ENCODE peak calls at places on chromosomes 5 and 9, in four cellular contexts. T is AG09309, X is HFF-Myc, R is A549. G is an unnamed sample.

GRCh38 chr9:30075022-30075421 is 2309.4 kb upstream of the ACO1 start:
- DNase-seq in T (no peak), R (no peak), X (no peak), G (no peak)

GRCh38 chr5:159100928-159101646 is 1.4 kb upstream of the EBF1 start:
- DNase-seq in R (no peak), T (no peak), X (no peak), G (no peak)

GRCh38 chr5:38715671-38716070 is 130.1 kb upstream of the OSMR start:
- DNase-seq in R (no peak), X (no peak), T (no peak), G (no peak)

GRCh38 chr5:1006656-1007071 is 1.9 kb upstream of the NKD2 start:
- DNase-seq in R (no peak), T (no peak), X (no peak), G (no peak)

GRCh38 chr5:36696059-36696673 is 89.8 kb downstream of the SLC1A3 start:
- DNase-seq in X (no peak), R (peak; percentile 55), T (no peak), G (peak; percentile 21)

GRCh38 chr5:68424799-68425537 is 209.4 kb downstream of the PIK3R1 start:
- DNase-seq in R (no peak), T (no peak), X (peak; percentile 32), G (no peak)

GRCh38 chr5:117077142-117077541 is 502.5 kb upstream of the SEMA6A start:
- DNase-seq in R (no peak), X (no peak), T (no peak), G (no peak)

GRCh38 chr5:159178978-159179377 is 30.4 kb downstream of the RNF145 start:
- DNase-seq in R (peak; percentile 57), X (peak; percentile 90), T (peak; percentile 93), G (peak; percentile 93)

GRCh38 chr5:98795243-98795642 is 21.8 kb downstream of the RGMB start:
- DNase-seq in X (no peak), R (no peak), T (no peak), G (no peak)

GRCh38 chr5:149455889-149456409 is 76.9 kb upstream of the IL17B start:
- DNase-seq in T (no peak), R (no peak), X (no peak), G (no peak)

GRCh38 chr5:166370928-166371690 is 1920.3 kb upstream of the WWC1 start:
- DNase-seq in X (no peak), T (no peak), R (no peak), G (no peak)

GRCh38 chr9:104903609-104904008 is 24.3 kb downstream of the ABCA1 start:
- DNase-seq in R (no peak), X (no peak), T (no peak), G (no peak)

GRCh38 chr5:161023591-161023990 is 171.6 kb upstream of the ATP10B start:
- DNase-seq in T (no peak), X (no peak), R (no peak), G (no peak)

GRCh38 chr5:172453986-172454354 is 355 bp downstream of the SH3PXD2B start:
- DNase-seq in R (no peak), T (no peak), X (no peak), G (no peak)

GRCh38 chr9:91833096-91833877 is 116.7 kb downstream of the ROR2 start:
- DNase-seq in T (no peak), X (no peak), R (no peak), G (no peak)

GRCh38 chr5:61496406-61497307 is 164.6 kb downstream of the ZSWIM6 start:
- DNase-seq in T (no peak), R (no peak), X (no peak), G (no peak)

GRCh38 chr5:122770479-122770878 is 4.4 kb upstream of the SNX2 start:
- DNase-seq in R (no peak), T (no peak), X (no peak), G (no peak)

GRCh38 chr5:36242534-36243144 is 914 bp upstream of the NADK2 start:
- DNase-seq in R (no peak), X (no peak), T (no peak), G (no peak)

GRCh38 chr5:177086918-177087706 is 397 bp downstream of the FGFR4 start:
- DNase-seq in T (no peak), R (peak; percentile 92), X (no peak), G (no peak)

GRCh38 chr5:9283021-9283420 is 262.9 kb downstream of the SEMA5A start:
- DNase-seq in T (peak; percentile 59), X (no peak), R (no peak), G (no peak)

GRCh38 chr5:119275873-119276214 is 80.0 kb upstream of the TNFAIP8 start:
- DNase-seq in T (no peak), R (no peak), X (no peak), G (no peak)

GRCh38 chr5:1542011-1542410 is 18.3 kb upstream of the LPCAT1 start:
- DNase-seq in X (no peak), R (no peak), T (no peak), G (no peak)

GRCh38 chr9:21796768-21797167 is 5.7 kb upstream of the MTAP start:
- DNase-seq in R (no peak), T (no peak), X (no peak), G (no peak)

GRCh38 chr9:72542917-72543316 is 21.5 kb downstream of the TMC1 start:
- DNase-seq in X (no peak), T (no peak), R (no peak), G (no peak)

GRCh38 chr9:96667363-96667728 is 12.2 kb upstream of the PRXL2C start:
- DNase-seq in R (no peak), X (no peak), T (no peak), G (no peak)

GRCh38 chr5:142356318-142356715 is 31.5 kb upstream of the SPRY4 start:
- DNase-seq in X (peak; percentile 82), R (no peak), T (peak; percentile 75), G (peak; percentile 55)

GRCh38 chr5:98796197-98796972 is 22.9 kb downstream of the RGMB start:
- DNase-seq in R (peak; percentile 76), X (no peak), T (no peak), G (no peak)

GRCh38 chr5:158797498-158797845 is 302.2 kb downstream of the EBF1 start:
- DNase-seq in X (no peak), R (no peak), T (no peak), G (no peak)

GRCh38 chr5:80097516-80097915 is 62.4 kb downstream of the THBS4 start:
- DNase-seq in T (no peak), R (no peak), X (no peak), G (no peak)

GRCh38 chr9:123460091-123460490 is 104.1 kb downstream of the CRB2 start:
- DNase-seq in R (no peak), X (no peak), T (peak; percentile 2), G (no peak)

GRCh38 chr9:36572515-36573418 is at the start of gene MELK:
- DNase-seq in X (no peak), R (peak; percentile 95), T (no peak), G (no peak)

GRCh38 chr5:168528521-168529360 is at the start of gene FBLL1:
- DNase-seq in R (no peak), X (peak; percentile 15), T (no peak), G (no peak)

GRCh38 chr5:112165897-112166737 is 253.0 kb downstream of the EPB41L4A start:
- DNase-seq in R (no peak), X (no peak), T (no peak), G (no peak)

GRCh38 chr5:159339451-159339850 is 9.2 kb upstream of the IL12B start:
- DNase-seq in T (no peak), X (no peak), R (no peak), G (no peak)

GRCh38 chr9:29393064-29393463 is 1819.8 kb upstream of the C9orf72 start:
- DNase-seq in T (no peak), X (no peak), R (no peak), G (no peak)

GRCh38 chr5:138573949-138574670 is 1.1 kb downstream of the HSPA9 start:
- DNase-seq in R (no peak), T (no peak), X (no peak), G (no peak)

GRCh38 chr9:121735065-121735791 is 83.8 kb downstream of the DAB2IP start:
- DNase-seq in R (peak; percentile 77), T (peak; percentile 46), X (peak; percentile 51), G (no peak)
- TF ChIP-seq CTCF in R (peak; percentile 53), T (peak; percentile 81), X (peak; percentile 69), G (peak; percentile 66)

GRCh38 chr5:26700759-26701384 is 337.5 kb downstream of the CDH9 start:
- DNase-seq in R (peak; percentile 47), T (no peak), X (no peak), G (no peak)
- H3K4me3 ChIP-seq in R (no peak overlapping the region), T (no peak overlapping the region), X (no peak overlapping the region), G (no peak overlapping the region)

GRCh38 chr9:111301195-111301594 is 28.8 kb downstream of the OR2K2 start:
- DNase-seq in R (no peak), T (peak; percentile 59), X (peak; percentile 19), G (no peak)

GRCh38 chr9:111297061-111297824 is 32.8 kb downstream of the OR2K2 start:
- DNase-seq in R (no peak), T (no peak), X (no peak), G (no peak)

GRCh38 chr9:111298831-111299603 is 31.0 kb downstream of the OR2K2 start:
- DNase-seq in R (peak; percentile 16), T (peak; percentile 55), X (peak; percentile 63), G (peak; percentile 54)

GRCh38 chr9:111298111-111298510 is 31.9 kb downstream of the OR2K2 start:
- DNase-seq in T (no peak), X (no peak), R (no peak), G (no peak)

GRCh38 chr9:111300140-111300735 is 29.8 kb downstream of the OR2K2 start:
- DNase-seq in X (no peak), T (no peak), R (no peak), G (no peak)
- TF ChIP-seq CTCF in X (no peak), T (no peak), R (no peak), G (no peak)

GRCh38 chr9:121269030-121269887 is 1.3 kb downstream of the GSN start:
- DNase-seq in X (no peak), T (no peak), R (no peak), G (no peak)
- H3K4me3 ChIP-seq in X (peak overlapping the region; percentile 86), T (peak overlapping the region; percentile 90), R (peak overlapping the region; percentile 95), G (peak overlapping the region; percentile 93)

GRCh38 chr5:146778261-146778660 is 100.3 kb downstream of the PPP2R2B start:
- DNase-seq in R (no peak), T (no peak), X (no peak), G (no peak)

DNA sequence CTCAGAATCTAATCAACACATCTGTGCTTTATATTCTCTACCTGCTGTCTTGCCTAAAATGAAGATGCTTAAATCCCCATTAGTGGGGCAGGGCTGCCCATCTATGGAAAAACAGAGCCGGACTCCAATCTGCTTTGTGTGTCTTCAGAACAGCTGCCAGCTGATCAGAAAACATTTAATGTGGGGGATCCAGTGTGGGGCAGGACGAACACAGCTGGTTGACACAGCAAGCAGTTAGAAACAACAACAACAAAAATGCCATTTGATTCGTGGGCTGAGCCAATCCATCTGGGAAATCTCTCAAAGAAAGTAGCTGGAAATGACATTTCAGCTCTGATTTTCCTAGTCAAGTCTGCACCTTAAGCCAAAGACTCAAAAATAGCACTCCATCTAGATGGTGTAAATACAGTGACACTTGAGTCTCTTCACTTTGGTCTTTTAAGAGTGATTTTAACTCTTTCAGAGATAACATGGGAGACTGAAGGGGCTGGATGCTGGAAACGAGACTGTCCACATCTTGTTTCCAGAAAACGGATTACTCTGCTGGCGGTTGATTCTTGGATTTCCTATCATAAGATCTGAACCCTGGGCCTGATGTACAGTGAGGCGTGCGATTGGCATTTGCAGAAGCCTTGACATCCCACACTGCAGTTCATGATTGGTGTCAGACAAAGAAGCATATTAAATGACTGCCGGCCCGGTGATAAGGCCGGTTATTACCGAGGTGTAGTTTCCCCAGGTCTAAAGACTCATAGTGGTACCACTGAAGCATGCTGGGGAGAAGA is 99.6 kb downstream of the PPP2R2B start:
- DNase-seq in R (no peak), X (no peak), T (no peak), G (no peak)
- TF ChIP-seq CTCF in R (no peak), X (no peak), T (no peak), G (no peak)